ENCODE peak calls at places on chromosomes 2 and 18, in eight cellular contexts. O is BE2C; I is frontal cortex; L is HFFc6; D is NCI-H82; S is head of caudate nucleus; G is stimulated activated CD4-positive, alpha-beta T cell treated with anti-CD3 and anti-CD28 coated beads, TNF-alpha, amount 100 ng/mL, for 4 hours; W is activated CD4-positive, alpha-beta memory T cell treated with anti-CD3 and anti-CD28 coated beads for 36 hours. A is an unnamed sample.

GRCh38 chr2:28068098-28068497 is 177.6 kb downstream of the BABAM2 start:
- DNase-seq in O (no peak), I (no peak), L (peak), D (no peak), S (no peak), G (no peak), W (no peak), A (no peak)

GRCh38 chr2:233817995-233818638 is 36.2 kb downstream of the HJURP start:
- DNase-seq in O (no peak), I (no peak), L (no peak), D (no peak), S (no peak), G (no peak), W (peak), A (no peak)

GRCh38 chr2:96342085-96342484 is 6.5 kb downstream of the NCAPH start:
- DNase-seq in O (no peak), I (no peak), L (peak), D (no peak), S (no peak), G (no peak), W (peak), A (no peak)

GRCh38 chr2:173652311-173652710 is 297.6 kb downstream of the CDCA7 start:
- DNase-seq in O (no peak), I (no peak), L (peak), D (no peak), S (no peak), G (no peak), W (no peak), A (peak)

GRCh38 chr18:34224423-34225217 is at the start of gene NOL4:
- DNase-seq in O (peak), I (peak), L (no peak), D (peak), S (peak), G (no peak), W (no peak), A (no peak)

GRCh38 chr2:8418721-8419120 is 263.1 kb upstream of the ID2 start:
- DNase-seq in O (no peak), I (no peak), L (peak), D (no peak), S (no peak), G (no peak), W (no peak), A (no peak)

GRCh38 chr2:109324859-109325258 is 195.9 kb downstream of the SH3RF3 start:
- DNase-seq in O (no peak), I (no peak), L (peak), D (no peak), S (no peak), G (no peak), W (no peak), A (peak)

GRCh38 chr2:238119756-238120462 is 18.6 kb upstream of the KLHL30 start:
- DNase-seq in O (peak), I (no peak), L (no peak), D (no peak), S (no peak), G (no peak), W (no peak), A (no peak)

GRCh38 chr2:241739651-241740050 is 5.2 kb downstream of the D2HGDH start:
- DNase-seq in O (no peak), I (no peak), L (peak), D (no peak), S (no peak), G (peak), W (peak), A (peak)

GRCh38 chr18:32049393-32050161 is 31.0 kb downstream of the RNF125 start:
- DNase-seq in O (no peak), I (no peak), L (peak), D (no peak), S (no peak), G (no peak), W (peak), A (no peak)

GRCh38 chr2:133138693-133139092 is 429.6 kb downstream of the NCKAP5 start:
- DNase-seq in O (no peak), I (no peak), L (no peak), D (no peak), S (no peak), G (no peak), W (no peak), A (no peak)

GRCh38 chr2:61218817-61219170 is 56.8 kb downstream of the C2orf74 start:
- DNase-seq in O (no peak), I (no peak), L (no peak), D (no peak), S (no peak), G (no peak), W (no peak), A (no peak)

GRCh38 chr2:26720322-26721166 is 28.0 kb downstream of the KCNK3 start:
- DNase-seq in O (peak), I (peak), L (peak), D (peak), S (no peak), G (no peak), W (no peak), A (peak)

GRCh38 chr2:9102861-9103662 is 99.6 kb upstream of the MBOAT2 start:
- DNase-seq in O (no peak), I (no peak), L (no peak), D (no peak), S (no peak), G (no peak), W (no peak), A (no peak)

GRCh38 chr2:170770304-170771048 is at the start of gene ERICH2:
- DNase-seq in O (peak), I (peak), L (peak), D (peak), S (peak), G (peak), W (peak), A (no peak)

GRCh38 chr2:5587726-5588125 is 104.5 kb upstream of the SOX11 start:
- DNase-seq in O (no peak), I (no peak), L (no peak), D (no peak), S (no peak), G (no peak), W (no peak), A (no peak)